ENCODE peak calls at places on chromosomes 13 and 19, in seven cellular contexts. One of them, this sample, is unnamed. For H3K27me3 and H3K36me3, the result is how much of the 10 kb centered on the place peaks cover.

GRCh38 chr19:35784401-35785086 is 9.2 kb downstream of the ARHGAP33 start:
- DNase-seq in neural progenitor cell: peak
- DNase-seq in mammary epithelial cell: no peak
- DNase-seq in transverse colon: no peak
- DNase-seq in tibial nerve: no peak
- DNase-seq in neuronal stem cell: no peak
- DNase-seq in thoracic aorta: no peak
- DNase-seq in this sample: no peak

GRCh38 chr13:51251480-51251879 is 29.3 kb downstream of the FAM124A start:
- DNase-seq in neural progenitor cell: no peak
- DNase-seq in mammary epithelial cell: no peak
- DNase-seq in transverse colon: no peak
- DNase-seq in tibial nerve: no peak
- DNase-seq in neuronal stem cell: no peak
- DNase-seq in thoracic aorta: no peak
- DNase-seq in this sample: no peak

GRCh38 chr13:99802416-99802815 is 169.2 kb downstream of the ZIC5 start:
- DNase-seq in neural progenitor cell: no peak
- DNase-seq in mammary epithelial cell: peak
- DNase-seq in transverse colon: no peak
- DNase-seq in tibial nerve: no peak
- DNase-seq in neuronal stem cell: no peak
- DNase-seq in thoracic aorta: no peak
- DNase-seq in this sample: no peak

GRCh38 chr19:40521276-40521675 is 54.5 kb downstream of the SPTBN4 start:
- DNase-seq in neural progenitor cell: no peak
- DNase-seq in mammary epithelial cell: no peak
- DNase-seq in transverse colon: no peak
- DNase-seq in tibial nerve: no peak
- DNase-seq in neuronal stem cell: no peak
- DNase-seq in thoracic aorta: no peak
- DNase-seq in this sample: peak

GRCh38 chr19:11931513-11931912 is 6.6 kb downstream of the ZNF700 start:
- DNase-seq in neural progenitor cell: no peak
- DNase-seq in mammary epithelial cell: no peak
- DNase-seq in transverse colon: no peak
- DNase-seq in tibial nerve: no peak
- DNase-seq in neuronal stem cell: no peak
- DNase-seq in thoracic aorta: no peak
- DNase-seq in this sample: no peak

GRCh38 chr13:41222259-41222852 is 28.0 kb upstream of the KBTBD7 start:
- DNase-seq in neural progenitor cell: peak
- DNase-seq in mammary epithelial cell: peak
- DNase-seq in transverse colon: peak
- DNase-seq in tibial nerve: no peak
- DNase-seq in neuronal stem cell: peak
- DNase-seq in thoracic aorta: no peak
- DNase-seq in this sample: peak

GRCh38 chr19:30669329-30670010 is 297.3 kb downstream of the ZNF536 start:
- DNase-seq in neural progenitor cell: peak
- DNase-seq in mammary epithelial cell: peak
- DNase-seq in transverse colon: peak
- DNase-seq in tibial nerve: peak
- DNase-seq in neuronal stem cell: peak
- DNase-seq in thoracic aorta: no peak
- DNase-seq in this sample: peak

GRCh38 chr13:96090240-96091101 is 564 bp downstream of the HS6ST3 start:
- DNase-seq in neural progenitor cell: peak
- DNase-seq in mammary epithelial cell: no peak
- DNase-seq in transverse colon: no peak
- DNase-seq in tibial nerve: no peak
- DNase-seq in neuronal stem cell: peak
- DNase-seq in thoracic aorta: no peak
- DNase-seq in this sample: peak

GRCh38 chr19:45641274-45642105 is 2.3 kb upstream of the EML2 start:
- DNase-seq in neural progenitor cell: peak
- DNase-seq in mammary epithelial cell: peak
- DNase-seq in transverse colon: peak
- DNase-seq in tibial nerve: peak
- DNase-seq in neuronal stem cell: peak
- DNase-seq in thoracic aorta: no peak
- DNase-seq in this sample: peak

GRCh38 chr19:13430790-13431582 is 75.3 kb downstream of the CACNA1A start:
- DNase-seq in neural progenitor cell: peak
- DNase-seq in mammary epithelial cell: peak
- DNase-seq in transverse colon: peak
- DNase-seq in tibial nerve: no peak
- DNase-seq in neuronal stem cell: peak
- DNase-seq in thoracic aorta: no peak
- DNase-seq in this sample: peak

GRCh38 chr13:111121421-111121820 is 6.3 kb downstream of the ARHGEF7 start:
- DNase-seq in neural progenitor cell: no peak
- DNase-seq in mammary epithelial cell: no peak
- DNase-seq in transverse colon: no peak
- DNase-seq in tibial nerve: no peak
- DNase-seq in neuronal stem cell: no peak
- DNase-seq in thoracic aorta: no peak
- DNase-seq in this sample: no peak

GRCh38 chr19:6971366-6971765 is 49.9 kb downstream of the MBD3L2B start:
- DNase-seq in neural progenitor cell: no peak
- DNase-seq in mammary epithelial cell: peak
- DNase-seq in transverse colon: no peak
- DNase-seq in tibial nerve: no peak
- DNase-seq in neuronal stem cell: no peak
- DNase-seq in thoracic aorta: no peak
- DNase-seq in this sample: no peak

GRCh38 chr13:77563110-77563509 is 27.6 kb downstream of the SCEL start:
- DNase-seq in neural progenitor cell: no peak
- DNase-seq in mammary epithelial cell: no peak
- DNase-seq in transverse colon: no peak
- DNase-seq in tibial nerve: no peak
- DNase-seq in neuronal stem cell: no peak
- DNase-seq in thoracic aorta: no peak
- DNase-seq in this sample: no peak

GRCh38 chr13:31982540-31982939 is 49.0 kb upstream of the FRY start:
- DNase-seq in neural progenitor cell: no peak
- DNase-seq in mammary epithelial cell: peak
- DNase-seq in transverse colon: peak
- DNase-seq in tibial nerve: peak
- DNase-seq in neuronal stem cell: no peak
- DNase-seq in thoracic aorta: peak
- DNase-seq in this sample: no peak

GRCh38 chr19:33683881-33684549 is 62.3 kb downstream of the CHST8 start:
- DNase-seq in neural progenitor cell: peak
- DNase-seq in mammary epithelial cell: peak
- DNase-seq in transverse colon: no peak
- DNase-seq in tibial nerve: no peak
- DNase-seq in neuronal stem cell: peak
- DNase-seq in thoracic aorta: no peak
- DNase-seq in this sample: no peak

GRCh38 chr13:21478881-21479808 is 20.0 kb upstream of the ZDHHC20 start:
- DNase-seq in neural progenitor cell: peak
- DNase-seq in mammary epithelial cell: peak
- DNase-seq in transverse colon: peak
- DNase-seq in tibial nerve: no peak
- DNase-seq in neuronal stem cell: peak
- DNase-seq in thoracic aorta: no peak
- DNase-seq in this sample: peak

GRCh38 chr19:46373573-46374359 is 26.9 kb downstream of the PPP5C start:
- DNase-seq in neural progenitor cell: peak
- DNase-seq in mammary epithelial cell: peak
- DNase-seq in transverse colon: peak
- DNase-seq in tibial nerve: no peak
- DNase-seq in neuronal stem cell: peak
- DNase-seq in thoracic aorta: peak
- DNase-seq in this sample: no peak

GRCh38 chr13:49859568-49859967 is 67.1 kb upstream of the KPNA3 start:
- DNase-seq in neural progenitor cell: no peak
- DNase-seq in mammary epithelial cell: peak
- DNase-seq in transverse colon: peak
- DNase-seq in tibial nerve: no peak
- DNase-seq in neuronal stem cell: no peak
- DNase-seq in thoracic aorta: no peak
- DNase-seq in this sample: no peak

GRCh38 chr19:3039641-3040077 is 10.6 kb upstream of the TLE2 start:
- DNase-seq in neural progenitor cell: peak
- DNase-seq in mammary epithelial cell: no peak
- DNase-seq in transverse colon: no peak
- DNase-seq in tibial nerve: no peak
- DNase-seq in neuronal stem cell: no peak
- DNase-seq in thoracic aorta: no peak
- DNase-seq in this sample: peak
- H3K27ac ChIP-seq in neural progenitor cell: no peak
- H3K27ac ChIP-seq in mammary epithelial cell: no peak
- H3K27ac ChIP-seq in transverse colon: no peak
- H3K27ac ChIP-seq in tibial nerve: peak
- H3K27ac ChIP-seq in neuronal stem cell: no peak
- H3K27ac ChIP-seq in thoracic aorta: no peak
- H3K27ac ChIP-seq in this sample: no peak

GRCh38 chr19:47433121-47433520 is 13.8 kb upstream of the MEIS3 start:
- DNase-seq in neural progenitor cell: no peak
- DNase-seq in mammary epithelial cell: no peak
- DNase-seq in transverse colon: no peak
- DNase-seq in tibial nerve: no peak
- DNase-seq in neuronal stem cell: no peak
- DNase-seq in thoracic aorta: no peak
- DNase-seq in this sample: no peak
- H3K27me3 ChIP-seq in neural progenitor cell: under half
- H3K27me3 ChIP-seq in mammary epithelial cell: under half
- H3K27me3 ChIP-seq in transverse colon: half or more
- H3K27me3 ChIP-seq in tibial nerve: half or more
- H3K27me3 ChIP-seq in neuronal stem cell: under half
- H3K27me3 ChIP-seq in thoracic aorta: under half
- H3K27me3 ChIP-seq in this sample: under half

GRCh38 chr19:17391371-17392151 is 2.4 kb downstream of the CCDC194 start:
- DNase-seq in neural progenitor cell: peak
- DNase-seq in mammary epithelial cell: no peak
- DNase-seq in transverse colon: peak
- DNase-seq in tibial nerve: no peak
- DNase-seq in neuronal stem cell: no peak
- DNase-seq in thoracic aorta: no peak
- DNase-seq in this sample: no peak
- H3K36me3 ChIP-seq in neural progenitor cell: under half
- H3K36me3 ChIP-seq in mammary epithelial cell: under half
- H3K36me3 ChIP-seq in transverse colon: under half
- H3K36me3 ChIP-seq in tibial nerve: under half
- H3K36me3 ChIP-seq in neuronal stem cell: under half
- H3K36me3 ChIP-seq in thoracic aorta: under half
- H3K36me3 ChIP-seq in this sample: under half

DNA sequence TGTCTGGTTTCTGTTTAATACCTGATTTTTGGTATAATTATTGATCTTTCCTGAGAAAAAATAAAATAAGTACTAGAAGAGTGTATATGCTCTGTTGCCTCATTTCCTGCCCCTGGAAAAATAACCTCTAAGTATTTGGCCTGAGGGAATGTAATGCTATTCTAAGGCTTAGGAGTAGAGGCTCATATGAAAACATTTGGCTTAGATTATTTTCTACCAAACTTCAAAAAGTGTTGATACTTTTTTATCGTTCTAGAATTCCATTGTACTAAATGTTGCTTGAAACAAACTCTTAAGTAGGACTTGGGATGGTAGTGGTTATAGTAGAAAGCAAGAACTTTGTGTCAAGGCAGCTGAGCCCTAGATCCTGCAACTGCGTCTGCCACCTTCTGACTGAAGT is 57.8 kb downstream of the COG3 start:
- DNase-seq in neural progenitor cell: no peak
- DNase-seq in mammary epithelial cell: no peak
- DNase-seq in transverse colon: no peak
- DNase-seq in tibial nerve: no peak
- DNase-seq in neuronal stem cell: no peak
- DNase-seq in thoracic aorta: no peak
- DNase-seq in this sample: no peak
- H3K27ac ChIP-seq in neural progenitor cell: no peak
- H3K27ac ChIP-seq in mammary epithelial cell: no peak
- H3K27ac ChIP-seq in transverse colon: no peak
- H3K27ac ChIP-seq in tibial nerve: no peak
- H3K27ac ChIP-seq in neuronal stem cell: no peak
- H3K27ac ChIP-seq in thoracic aorta: no peak
- H3K27ac ChIP-seq in this sample: no peak

This sample was measured in WERI-Rb-1.